ENCODE peak calls at places on chromosomes 13 and 19, in six cellular contexts. R is left ventricle myocardium inferior, A is AG04449, J is pancreas, C is BJ, V is fibroblast of the aortic adventitia. S is an unnamed sample.

GRCh38 chr19:38551450-38551813 is 66.3 kb downstream of the MAP4K1 start:
- DNase-seq in V (no peak), R (no peak), C (no peak), J (no peak), A (no peak), S (no peak)

GRCh38 chr19:3610745-3611717 is 4.4 kb upstream of the TBXA2R start:
- DNase-seq in V (no peak), R (no peak), J (peak; percentile 72), A (no peak), C (no peak), S (no peak)

GRCh38 chr13:49225358-49226042 is 5.4 kb downstream of the MLNR start:
- DNase-seq in R (no peak), C (no peak), A (no peak), V (peak; percentile 43), J (no peak), S (no peak)

GRCh38 chr19:3175761-3176714 is 2.5 kb upstream of the S1PR4 start:
- DNase-seq in V (peak; percentile 76), J (no peak), R (no peak), A (peak; percentile 54), C (peak; percentile 75), S (peak; percentile 67)

GRCh38 chr19:3336680-3337523 is 29.5 kb upstream of the NFIC start:
- DNase-seq in C (no peak), R (peak; percentile 90), A (no peak), J (peak; percentile 100), V (peak; percentile 80), S (peak; percentile 45)

GRCh38 chr13:53301449-53301848 is 272.8 kb downstream of the OLFM4 start:
- DNase-seq in J (no peak), V (no peak), A (no peak), R (no peak), C (no peak), S (no peak)

GRCh38 chr13:26623125-26623524 is 65.6 kb downstream of the WASF3 start:
- DNase-seq in R (no peak), J (no peak), C (no peak), V (no peak), A (no peak), S (no peak)

GRCh38 chr13:107573184-107573583 is 642.2 kb downstream of the LIG4 start:
- DNase-seq in A (no peak), V (no peak), R (no peak), J (no peak), C (no peak), S (no peak)

GRCh38 chr19:44644391-44645016 is 794 bp downstream of the PVR start:
- DNase-seq in V (peak; percentile 44), R (no peak), J (no peak), C (no peak), A (no peak), S (no peak)

GRCh38 chr19:695350-695949 is at the start of gene PRSS57:
- DNase-seq in V (no peak), R (no peak), J (no peak), C (no peak), A (no peak), S (no peak)

GRCh38 chr19:40713939-40714338 is 2.7 kb downstream of the COQ8B start:
- DNase-seq in C (no peak), V (no peak), A (no peak), R (no peak), J (no peak), S (no peak)
- H3K4me3 ChIP-seq in C (peak overlapping the region; percentile 60), V (peak overlapping the region; percentile 74), A (peak overlapping the region; percentile 70), R (peak overlapping the region; percentile 85), J (peak overlapping the region; percentile 62), S (peak overlapping the region; percentile 54)

DNA sequence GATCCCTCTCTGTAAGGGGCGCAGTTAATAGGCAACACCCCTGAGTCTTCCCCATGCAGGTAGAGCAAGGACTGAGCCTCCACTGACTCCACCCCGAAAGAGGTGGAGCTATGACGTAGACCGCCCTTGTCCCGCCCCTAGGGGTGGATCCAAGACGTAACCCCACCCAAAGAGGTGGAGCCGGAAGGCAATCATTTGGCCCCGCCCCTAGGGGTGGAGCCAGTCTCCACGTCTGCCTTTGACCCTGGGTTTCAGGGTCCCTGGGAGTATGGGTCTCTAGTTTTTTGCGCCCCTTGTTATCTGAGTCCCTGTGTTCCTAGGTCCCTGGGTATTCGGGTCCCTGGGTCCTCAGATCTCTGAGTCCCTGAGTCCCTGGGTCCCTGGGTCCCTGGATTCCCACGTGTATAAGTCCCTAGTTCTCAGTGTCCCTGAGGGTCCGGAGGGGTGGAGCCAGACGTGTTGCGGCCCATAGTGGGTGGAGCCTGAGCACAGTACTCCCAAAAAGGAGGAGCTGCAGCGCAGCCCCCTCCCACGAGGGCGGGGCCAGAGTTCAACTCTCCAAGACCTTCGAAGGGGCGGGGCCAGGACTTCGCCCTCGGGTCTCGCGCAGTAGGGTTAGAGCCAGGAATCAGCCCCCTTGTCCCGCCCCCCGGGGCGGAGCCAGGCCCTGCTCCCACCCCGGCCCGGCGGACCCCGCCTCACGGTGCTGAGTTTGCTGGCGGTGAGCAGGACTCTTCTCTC is 5.3 kb downstream of the DENND1C start:
- DNase-seq in A (no peak), C (no peak), R (peak; percentile 33), J (peak; percentile 96), V (peak; percentile 38), S (peak; percentile 80)
- H3K4me3 ChIP-seq in A (no peak overlapping the region), C (peak overlapping the region; percentile 14), R (peak overlapping the region; percentile 48), J (peak overlapping the region; percentile 40), V (peak overlapping the region; percentile 25), S (peak overlapping the region; percentile 30)

GRCh38 chr19:7872306-7873204 is 1.6 kb downstream of the PRR36 start:
- DNase-seq in A (no peak), R (no peak), J (no peak), C (no peak), V (no peak), S (no peak)

GRCh38 chr19:7869910-7870511 is 4.2 kb downstream of the PRR36 start:
- DNase-seq in C (no peak), J (peak; percentile 92), A (no peak), V (peak; percentile 44), R (no peak), S (no peak)

GRCh38 chr19:7870571-7871279 is 3.5 kb downstream of the PRR36 start:
- DNase-seq in R (no peak), A (no peak), J (peak; percentile 94), V (peak; percentile 46), C (no peak), S (no peak)

GRCh38 chr19:7871280-7871529 is 3.0 kb downstream of the PRR36 start:
- DNase-seq in V (no peak), J (no peak), C (no peak), R (no peak), A (no peak), S (no peak)

DNA sequence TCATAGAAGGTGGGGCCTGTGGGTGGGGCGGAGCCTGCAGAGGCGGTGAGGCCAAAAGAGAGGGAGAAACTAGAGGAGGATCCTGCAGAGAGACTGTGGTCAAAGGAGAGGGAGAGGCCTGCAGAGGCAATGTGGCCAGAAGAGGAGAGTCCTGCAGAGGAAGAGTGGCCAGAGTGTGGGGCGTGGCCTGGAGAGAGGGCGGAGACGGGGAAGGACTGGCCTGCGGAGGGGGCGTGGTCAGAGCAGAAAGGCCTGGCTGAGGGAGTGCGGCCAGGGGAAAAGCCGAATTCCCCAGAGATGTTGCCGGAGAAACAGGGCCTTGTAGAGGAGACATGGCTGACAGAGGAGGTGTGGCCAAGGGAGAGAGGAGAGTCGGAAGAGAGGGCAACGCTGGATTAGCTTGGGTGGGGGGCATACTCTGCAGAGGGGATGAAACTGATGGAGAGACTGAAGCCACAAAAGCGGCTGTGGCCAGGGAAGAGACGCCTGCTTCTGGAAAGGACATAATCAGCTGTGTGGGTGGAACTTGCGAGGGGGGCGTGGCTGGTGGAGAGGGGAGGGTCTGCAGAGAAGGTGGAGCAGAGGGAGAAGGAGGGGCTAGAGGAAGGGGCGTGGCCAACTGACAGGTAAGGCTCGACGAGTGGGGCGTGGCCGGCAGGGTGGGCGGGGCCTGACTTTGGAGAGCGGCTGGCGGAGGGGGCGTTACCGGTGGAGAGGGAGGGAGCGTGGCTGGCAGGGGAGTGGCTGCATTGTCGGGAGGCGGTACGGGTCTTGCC is 2.5 kb downstream of the PRR36 start:
- DNase-seq in V (peak; percentile 97), R (peak; percentile 84), A (peak; percentile 40), C (peak; percentile 57), J (peak; percentile 98), S (peak; percentile 52)
- H3K4me3 ChIP-seq in V (peak overlapping the region; percentile 61), R (peak overlapping the region; percentile 49), A (peak overlapping the region; percentile 52), C (peak overlapping the region; percentile 32), J (peak overlapping the region; percentile 17), S (no peak overlapping the region)

GRCh38 chr13:45770886-45771285 is 68.8 kb downstream of the CBY2 start:
- DNase-seq in R (no peak), V (no peak), C (no peak), A (no peak), J (no peak), S (no peak)
- H3K4me3 ChIP-seq in R (no peak overlapping the region), V (no peak overlapping the region), C (no peak overlapping the region), A (no peak overlapping the region), J (no peak overlapping the region), S (no peak overlapping the region)

GRCh38 chr19:6503407-6504201 is 1.5 kb upstream of the TUBB4A start:
- DNase-seq in C (no peak), R (peak; percentile 31), J (no peak), V (no peak), A (no peak), S (no peak)

GRCh38 chr19:6498294-6499036 is 3.6 kb downstream of the TUBB4A start:
- DNase-seq in C (no peak), V (no peak), A (no peak), J (no peak), R (no peak), S (no peak)

GRCh38 chr19:6499052-6499790 is 2.9 kb downstream of the TUBB4A start:
- DNase-seq in V (no peak), R (no peak), A (no peak), C (no peak), J (no peak), S (no peak)

GRCh38 chr19:6500837-6501739 is 1.0 kb downstream of the TUBB4A start:
- DNase-seq in V (no peak), C (no peak), A (no peak), J (no peak), R (no peak), S (no peak)

GRCh38 chr19:6501740-6502648 is at the start of gene TUBB4A:
- DNase-seq in J (peak; percentile 80), C (no peak), A (no peak), V (no peak), R (peak; percentile 50), S (no peak)
- H3K4me3 ChIP-seq in J (peak within 1 kb of the TSS; percentile 60), C (no peak within 1 kb of the TSS), A (no peak within 1 kb of the TSS), V (no peak within 1 kb of the TSS), R (peak within 1 kb of the TSS; percentile 68), S (peak within 1 kb of the TSS; percentile 57)

DNA sequence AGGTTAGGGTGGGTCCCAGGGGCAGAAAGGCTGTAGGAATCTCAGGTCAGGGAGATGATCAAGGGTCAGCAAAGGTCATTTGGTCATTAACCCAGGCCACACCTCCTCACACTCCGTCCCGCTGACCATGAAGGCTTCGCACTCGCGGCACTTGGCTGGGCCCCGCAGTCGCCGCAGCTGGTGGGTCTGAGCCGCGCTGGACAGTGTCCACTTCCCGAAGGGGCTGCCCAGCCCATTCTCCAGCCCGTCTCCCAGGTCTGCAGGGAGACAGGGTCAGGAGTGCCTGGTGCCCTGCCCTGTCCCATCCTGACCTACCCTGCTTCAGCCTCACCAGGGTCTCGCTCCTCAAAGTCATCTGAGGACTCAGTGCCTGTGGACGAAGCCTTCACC is 7.3 kb upstream of the LPAR2 start:
- DNase-seq in V (no peak), R (no peak), J (no peak), C (no peak), A (no peak), S (no peak)
- H3K4me3 ChIP-seq in V (no peak overlapping the region), R (no peak overlapping the region), J (no peak overlapping the region), C (no peak overlapping the region), A (no peak overlapping the region), S (no peak overlapping the region)